ENCODE peak calls at places on chromosome 9, in five cellular contexts. K is right cardiac atrium, J is NT2/D1, U is transverse colon, B is RWPE2. D is an unnamed sample.

GRCh38 chr9:132546148-132547051 is 36.0 kb upstream of the BARHL1 start:
- DNase-seq in K (no peak), B (no peak), J (no peak), U (no peak), D (peak)

GRCh38 chr9:135615666-135616620 is 23.4 kb downstream of the GLT6D1 start:
- DNase-seq in U (no peak), B (no peak), J (no peak), K (no peak), D (no peak)

GRCh38 chr9:131982102-131982501 is 97.6 kb downstream of the MED27 start:
- DNase-seq in U (no peak), J (no peak), B (no peak), K (no peak), D (no peak)

GRCh38 chr9:81599837-81600236 is 89.5 kb downstream of the TLE1 start:
- DNase-seq in K (no peak), U (no peak), B (no peak), J (no peak), D (peak)

GRCh38 chr9:129611302-129611800 is 9.6 kb downstream of the C9orf50 start:
- DNase-seq in B (no peak), J (no peak), U (no peak), K (no peak), D (no peak)

GRCh38 chr9:86926130-86926529 is 21.2 kb downstream of the GAS1 start:
- DNase-seq in J (no peak), B (no peak), K (no peak), U (no peak), D (no peak)

GRCh38 chr9:4320021-4320420 is 20.2 kb upstream of the GLIS3 start:
- DNase-seq in U (no peak), B (no peak), K (no peak), J (no peak), D (no peak)

GRCh38 chr9:105963700-105964099 is 269.4 kb downstream of the TMEM38B start:
- DNase-seq in B (no peak), K (no peak), U (no peak), J (no peak), D (no peak)

GRCh38 chr9:71681104-71681707 is 87.1 kb downstream of the CEMIP2 start:
- DNase-seq in K (no peak), U (no peak), B (no peak), J (no peak), D (peak)

GRCh38 chr9:34989946-34990635 is 546 bp downstream of the DNAJB5 start:
- DNase-seq in J (peak), K (peak), U (peak), B (peak), D (no peak)

GRCh38 chr9:94864183-94864582 is 137.7 kb downstream of the AOPEP start:
- DNase-seq in U (no peak), J (no peak), B (no peak), K (no peak), D (peak)

GRCh38 chr9:88824711-88825110 is 166.6 kb upstream of the S1PR3 start:
- DNase-seq in K (no peak), J (no peak), B (no peak), U (no peak), D (no peak)

GRCh38 chr9:36874261-36874660 is 159.8 kb downstream of the PAX5 start:
- DNase-seq in J (no peak), U (no peak), B (no peak), K (no peak), D (no peak)

GRCh38 chr9:98795295-98795955 is 930 bp downstream of the ANKS6 start:
- DNase-seq in U (no peak), K (no peak), B (no peak), J (no peak), D (no peak)

GRCh38 chr9:72185561-72185960 is 36.3 kb downstream of the GDA start:
- DNase-seq in U (no peak), K (no peak), J (no peak), B (no peak), D (no peak)

GRCh38 chr9:36029765-36030528 is 6.8 kb upstream of the RECK start:
- DNase-seq in J (no peak), U (no peak), B (no peak), K (no peak), D (peak)

GRCh38 chr9:121709798-121710197 is 58.4 kb downstream of the DAB2IP start:
- DNase-seq in B (no peak), J (no peak), K (no peak), U (no peak), D (no peak)

GRCh38 chr9:129458663-129459549 is 162.0 kb downstream of the C9orf50 start:
- DNase-seq in J (no peak), U (peak), K (peak), B (no peak), D (no peak)

GRCh38 chr9:137307255-137308101 is 5.4 kb upstream of the NRARP start:
- DNase-seq in B (no peak), U (peak), J (no peak), K (no peak), D (no peak)

GRCh38 chr9:133303266-133304157 is 28.5 kb upstream of the ABO start:
- DNase-seq in U (no peak), J (no peak), B (no peak), K (no peak), D (no peak)

GRCh38 chr9:124908098-124908497 is 32.8 kb downstream of the GOLGA1 start:
- DNase-seq in U (no peak), K (no peak), B (no peak), J (no peak), D (no peak)

GRCh38 chr9:4225291-4226119 is 74.4 kb downstream of the GLIS3 start:
- DNase-seq in U (no peak), K (no peak), B (no peak), J (no peak), D (peak)

GRCh38 chr9:74887041-74887980 is at the start of gene TRPM6:
- DNase-seq in J (peak), B (peak), U (peak), K (peak), D (peak)

DNA sequence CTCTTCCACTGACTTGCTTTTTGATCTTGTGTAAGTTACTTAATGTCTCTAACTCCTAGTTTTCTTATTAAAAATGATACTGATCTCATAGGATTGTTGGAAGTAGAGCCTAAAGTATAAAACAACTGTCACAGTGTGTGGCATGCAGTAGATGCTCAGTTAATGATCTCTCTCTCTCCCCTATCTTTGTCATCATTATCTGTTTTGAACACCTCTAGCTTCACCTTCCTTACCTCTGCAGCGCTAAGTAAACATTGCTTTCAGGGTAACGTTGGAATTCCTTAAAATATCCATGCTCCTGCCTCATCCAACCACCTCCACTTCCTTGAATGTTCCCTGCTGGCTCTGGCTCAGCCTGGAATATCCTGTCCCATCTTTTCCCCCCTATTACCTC is 110.4 kb downstream of the RGS3 start:
- DNase-seq in J (no peak), U (no peak), B (no peak), K (no peak), D (no peak)
- H3K4me3 ChIP-seq in J (no peak), U (no peak), B (no peak), K (no peak), D (no peak)

DNA sequence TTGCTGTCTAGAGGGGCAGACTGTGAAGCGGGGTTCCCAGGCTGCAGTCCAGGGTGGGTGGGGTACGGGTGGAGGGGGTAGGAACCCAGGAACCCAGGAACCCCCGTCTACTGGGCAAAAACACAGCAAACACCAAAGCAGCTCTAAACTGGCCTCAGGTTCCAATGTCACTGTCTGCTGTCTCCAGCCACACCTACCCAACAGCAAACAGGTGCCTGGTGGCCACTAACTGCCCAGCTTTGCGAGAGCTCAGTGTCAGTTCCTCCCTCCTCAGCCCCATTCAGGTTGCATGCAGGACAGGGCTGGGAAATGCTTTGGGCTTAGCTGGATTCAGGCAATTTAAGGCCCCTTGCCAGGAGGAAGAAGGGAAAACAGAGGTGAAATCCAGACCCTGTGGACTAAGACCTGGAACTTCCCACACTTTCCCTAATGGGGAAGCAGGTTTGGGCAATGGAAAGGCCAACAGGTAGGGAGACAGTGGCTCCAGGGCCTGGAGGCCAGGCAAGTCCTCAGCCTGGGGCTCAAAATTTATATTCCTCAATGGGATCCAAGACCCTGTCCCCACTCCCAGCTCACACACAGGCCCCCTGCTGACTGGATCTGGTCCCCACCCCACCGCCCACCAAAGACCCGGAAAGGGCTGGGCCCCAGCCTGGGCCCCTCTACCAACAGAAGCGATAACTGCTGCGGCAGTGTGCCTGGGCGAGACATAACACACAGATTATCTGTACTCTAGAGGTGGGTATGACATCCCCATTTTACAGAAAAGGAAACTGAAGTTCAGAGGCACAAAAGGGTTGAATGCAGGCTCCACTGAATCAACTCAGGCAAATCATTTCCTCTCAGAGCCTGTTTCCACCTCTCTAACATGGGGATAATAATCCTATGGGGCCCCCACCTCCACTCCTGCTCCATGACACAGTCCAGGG is 3.6 kb downstream of the EEIG1 start:
- DNase-seq in K (no peak), J (no peak), U (peak), B (no peak), D (no peak)
- H3K4me3 ChIP-seq in K (peak), J (peak), U (peak), B (no peak), D (peak)

GRCh38 chr9:14296462-14296861 is 17.5 kb downstream of the NFIB start:
- DNase-seq in B (no peak), U (no peak), K (peak), J (no peak), D (no peak)
- H3K4me3 ChIP-seq in B (no peak), U (no peak), K (no peak), J (no peak), D (no peak)

DNA sequence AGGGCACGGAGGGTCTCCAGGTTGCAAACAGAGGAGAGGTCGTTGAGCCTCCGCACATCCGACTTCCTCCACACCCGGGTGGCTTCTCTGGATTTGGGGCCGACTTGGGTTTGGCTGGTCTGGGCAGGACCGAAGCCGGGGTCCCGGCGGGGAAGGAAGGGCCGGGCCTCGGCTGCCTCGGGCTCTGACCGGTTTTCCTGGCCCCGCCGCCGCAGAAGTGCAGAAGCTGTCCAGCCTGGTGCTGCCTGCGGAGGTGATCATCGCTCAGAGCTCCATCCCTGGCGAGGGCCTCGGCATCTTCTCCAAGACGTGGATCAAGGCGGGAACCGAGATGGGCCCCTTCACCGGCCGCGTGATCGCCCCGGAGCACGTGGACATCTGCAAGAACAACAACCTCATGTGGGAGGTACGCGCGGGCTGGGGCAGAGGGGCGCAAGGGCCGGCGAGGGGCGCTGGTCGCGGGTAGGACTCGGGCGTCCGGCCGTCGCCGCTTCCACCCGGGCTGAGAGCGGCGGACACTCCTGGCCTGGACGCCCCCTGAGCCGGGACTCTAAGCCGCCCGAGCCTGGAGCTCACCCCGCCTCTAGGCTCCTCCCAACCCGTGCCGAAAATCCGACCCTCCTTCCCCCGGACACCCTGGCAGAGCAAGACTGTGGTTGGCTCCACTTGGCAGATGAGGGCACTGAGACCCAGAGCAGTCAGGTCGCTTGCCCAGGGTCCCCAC is 2.2 kb downstream of the PRDM12 start:
- DNase-seq in K (no peak), U (no peak), B (no peak), J (no peak), D (no peak)
- H3K4me3 ChIP-seq in K (no peak), U (no peak), B (no peak), J (no peak), D (no peak)

D was measured in fibroblast of the aortic adventitia.